ENCODE peak calls at places on chromosome 14, in ten cellular contexts. X is breast epithelium, C is stomach, Y is HCT116, T is upper lobe of left lung, W is prostate gland, R is sigmoid colon, D is H1, K is spleen, H is HepG2. M is an unnamed sample.

GRCh38 chr14:75662966-75663365 is 1.9 kb downstream of the TTLL5 start:
- DNase-seq in X (no peak), C (no peak), Y (no peak), T (no peak), W (no peak), R (no peak), D (no peak), K (no peak), H (no peak), M (no peak)

GRCh38 chr14:66842911-66843572 is 335.1 kb downstream of the GPHN start:
- DNase-seq in X (no peak), C (no peak), Y (no peak), T (no peak), W (no peak), R (no peak), D (no peak), K (no peak), H (no peak), M (no peak)

GRCh38 chr14:78253986-78254385 is 83.8 kb downstream of the NRXN3 start:
- DNase-seq in X (no peak), C (no peak), Y (no peak), T (no peak), W (no peak), R (no peak), D (no peak), K (no peak), H (no peak), M (no peak)

GRCh38 chr14:37197421-37198272 is at the start of gene MIPOL1:
- DNase-seq in X (peak), C (peak), Y (peak), T (peak), W (peak), R (peak), D (peak), K (peak), H (peak), M (peak)

GRCh38 chr14:102162488-102162887 is 22.8 kb downstream of the WDR20 start:
- DNase-seq in X (no peak), C (no peak), Y (no peak), T (no peak), W (no peak), R (no peak), D (no peak), K (no peak), H (no peak), M (no peak)

GRCh38 chr14:85764809-85765208 is 234.9 kb downstream of the FLRT2 start:
- DNase-seq in X (no peak), C (no peak), Y (no peak), T (no peak), W (no peak), R (no peak), D (no peak), K (no peak), H (no peak), M (no peak)

GRCh38 chr14:72743626-72744025 is 150.3 kb downstream of the DPF3 start:
- DNase-seq in X (no peak), C (peak), Y (no peak), T (no peak), W (no peak), R (no peak), D (no peak), K (no peak), H (no peak), M (no peak)

GRCh38 chr14:60363275-60363674 is 114.3 kb downstream of the PPM1A start:
- DNase-seq in X (no peak), C (no peak), Y (no peak), T (no peak), W (no peak), R (no peak), D (no peak), K (no peak), H (no peak), M (no peak)

GRCh38 chr14:66395300-66395699 is 90.9 kb upstream of the CCDC196 start:
- DNase-seq in X (no peak), C (no peak), Y (no peak), T (no peak), W (no peak), R (no peak), D (no peak), K (no peak), H (no peak), M (no peak)

GRCh38 chr14:92677955-92678354 is 70.5 kb downstream of the LGMN start:
- DNase-seq in X (no peak), C (no peak), Y (no peak), T (no peak), W (no peak), R (peak), D (no peak), K (no peak), H (no peak), M (no peak)

GRCh38 chr14:99996951-99997571 is 68.2 kb upstream of the EVL start:
- DNase-seq in X (no peak), C (no peak), Y (no peak), T (no peak), W (no peak), R (no peak), D (no peak), K (no peak), H (no peak), M (no peak)

GRCh38 chr14:104331871-104332605 is 193.7 kb downstream of the KIF26A start:
- DNase-seq in X (no peak), C (peak), Y (no peak), T (no peak), W (no peak), R (no peak), D (no peak), K (no peak), H (no peak), M (no peak)

GRCh38 chr14:105577339-105577861 is 51.0 kb downstream of the TMEM121 start:
- DNase-seq in X (no peak), C (no peak), Y (no peak), T (peak), W (no peak), R (peak), D (no peak), K (peak), H (no peak), M (no peak)

GRCh38 chr14:26448181-26448855 is 149.5 kb downstream of the NOVA1 start:
- DNase-seq in X (no peak), C (no peak), Y (no peak), T (peak), W (no peak), R (no peak), D (no peak), K (peak), H (no peak), M (no peak)

GRCh38 chr14:31858868-31859267 is 218.2 kb upstream of the ARHGAP5 start:
- DNase-seq in X (no peak), C (no peak), Y (no peak), T (no peak), W (no peak), R (no peak), D (no peak), K (no peak), H (peak), M (no peak)

GRCh38 chr14:68584786-68585185 is 208.1 kb downstream of the ZFP36L1 start:
- DNase-seq in X (no peak), C (no peak), Y (no peak), T (no peak), W (no peak), R (no peak), D (no peak), K (no peak), H (no peak), M (no peak)

GRCh38 chr14:54746019-54746418 is 156.6 kb downstream of the GCH1 start:
- DNase-seq in X (no peak), C (no peak), Y (no peak), T (no peak), W (no peak), R (no peak), D (no peak), K (no peak), H (no peak), M (no peak)

GRCh38 chr14:32588448-32589320 is 259.6 kb downstream of the AKAP6 start:
- DNase-seq in X (no peak), C (no peak), Y (peak), T (no peak), W (no peak), R (no peak), D (no peak), K (no peak), H (peak), M (no peak)

GRCh38 chr14:23564876-23565275 is 2.7 kb downstream of the AP1G2 start:
- DNase-seq in X (no peak), C (no peak), Y (no peak), T (no peak), W (no peak), R (peak), D (no peak), K (no peak), H (no peak), M (no peak)

GRCh38 chr14:75334191-75335051 is 55.8 kb downstream of the FOS start:
- DNase-seq in X (no peak), C (peak), Y (no peak), T (no peak), W (no peak), R (peak), D (no peak), K (peak), H (no peak), M (peak)

GRCh38 chr14:54580933-54581332 is 14.0 kb downstream of the SAMD4A start:
- DNase-seq in X (no peak), C (no peak), Y (no peak), T (no peak), W (no peak), R (no peak), D (no peak), K (no peak), H (no peak), M (no peak)

GRCh38 chr14:36667679-36668078 is 6.0 kb downstream of the PAX9 start:
- DNase-seq in X (no peak), C (no peak), Y (no peak), T (no peak), W (no peak), R (no peak), D (no peak), K (no peak), H (no peak), M (no peak)

GRCh38 chr14:75126121-75126544 is 715 bp downstream of the NEK9 start:
- DNase-seq in X (no peak), C (no peak), Y (no peak), T (no peak), W (no peak), R (no peak), D (no peak), K (no peak), H (no peak), M (no peak)

GRCh38 chr14:94918896-94919295 is 149.0 kb upstream of the GSC start:
- DNase-seq in X (no peak), C (no peak), Y (peak), T (no peak), W (no peak), R (no peak), D (peak), K (no peak), H (no peak), M (no peak)

GRCh38 chr14:57749267-57749666 is 116.6 kb downstream of the SLC35F4 start:
- DNase-seq in X (no peak), C (no peak), Y (no peak), T (no peak), W (no peak), R (no peak), D (no peak), K (no peak), H (no peak), M (no peak)

GRCh38 chr14:94412671-94413638 is 24.6 kb upstream of the SERPINA1 start:
- DNase-seq in X (no peak), C (peak), Y (no peak), T (no peak), W (no peak), R (no peak), D (no peak), K (no peak), H (peak), M (no peak)

GRCh38 chr14:100589760-100590469 is 2.7 kb upstream of the BEGAIN start:
- DNase-seq in X (no peak), C (no peak), Y (no peak), T (no peak), W (no peak), R (peak), D (no peak), K (peak), H (no peak), M (peak)

GRCh38 chr14:80475074-80475473 is 263.8 kb upstream of the DIO2 start:
- DNase-seq in X (no peak), C (no peak), Y (no peak), T (no peak), W (no peak), R (no peak), D (no peak), K (no peak), H (no peak), M (no peak)

GRCh38 chr14:73660511-73660910 is 15.7 kb downstream of the DNAL1 start:
- DNase-seq in X (no peak), C (no peak), Y (no peak), T (no peak), W (peak), R (no peak), D (no peak), K (no peak), H (no peak), M (no peak)

GRCh38 chr14:105854600-105855245 is 328.3 kb downstream of the TMEM121 start:
- DNase-seq in X (no peak), C (no peak), Y (no peak), T (peak), W (no peak), R (peak), D (no peak), K (peak), H (no peak), M (peak)

GRCh38 chr14:45177081-45177480 is 41.4 kb downstream of the FANCM start:
- DNase-seq in X (no peak), C (no peak), Y (no peak), T (no peak), W (no peak), R (no peak), D (no peak), K (no peak), H (no peak), M (no peak)

GRCh38 chr14:105492051-105492965 is 1.3 kb downstream of the TEDC1 start:
- DNase-seq in X (peak), C (no peak), Y (no peak), T (peak), W (no peak), R (peak), D (no peak), K (peak), H (no peak), M (peak)

GRCh38 chr14:90553921-90554336 is 157.1 kb downstream of the CALM1 start:
- DNase-seq in X (no peak), C (no peak), Y (no peak), T (no peak), W (no peak), R (peak), D (no peak), K (no peak), H (no peak), M (no peak)

GRCh38 chr14:88421286-88421685 is 35.8 kb downstream of the SPATA7 start:
- DNase-seq in X (no peak), C (no peak), Y (no peak), T (no peak), W (no peak), R (no peak), D (no peak), K (no peak), H (no peak), M (no peak)

GRCh38 chr14:104889374-104889755 is 24.3 kb downstream of the CEP170B start:
- DNase-seq in X (no peak), C (no peak), Y (no peak), T (peak), W (no peak), R (peak), D (no peak), K (no peak), H (no peak), M (no peak)

GRCh38 chr14:53501361-53502320 is 348.5 kb upstream of the DDHD1 start:
- DNase-seq in X (no peak), C (no peak), Y (no peak), T (no peak), W (peak), R (no peak), D (no peak), K (no peak), H (no peak), M (no peak)

GRCh38 chr14:20489093-20489994 is 16.0 kb upstream of the RNASE10 start:
- DNase-seq in X (no peak), C (no peak), Y (no peak), T (no peak), W (no peak), R (no peak), D (no peak), K (no peak), H (peak), M (no peak)

DNA sequence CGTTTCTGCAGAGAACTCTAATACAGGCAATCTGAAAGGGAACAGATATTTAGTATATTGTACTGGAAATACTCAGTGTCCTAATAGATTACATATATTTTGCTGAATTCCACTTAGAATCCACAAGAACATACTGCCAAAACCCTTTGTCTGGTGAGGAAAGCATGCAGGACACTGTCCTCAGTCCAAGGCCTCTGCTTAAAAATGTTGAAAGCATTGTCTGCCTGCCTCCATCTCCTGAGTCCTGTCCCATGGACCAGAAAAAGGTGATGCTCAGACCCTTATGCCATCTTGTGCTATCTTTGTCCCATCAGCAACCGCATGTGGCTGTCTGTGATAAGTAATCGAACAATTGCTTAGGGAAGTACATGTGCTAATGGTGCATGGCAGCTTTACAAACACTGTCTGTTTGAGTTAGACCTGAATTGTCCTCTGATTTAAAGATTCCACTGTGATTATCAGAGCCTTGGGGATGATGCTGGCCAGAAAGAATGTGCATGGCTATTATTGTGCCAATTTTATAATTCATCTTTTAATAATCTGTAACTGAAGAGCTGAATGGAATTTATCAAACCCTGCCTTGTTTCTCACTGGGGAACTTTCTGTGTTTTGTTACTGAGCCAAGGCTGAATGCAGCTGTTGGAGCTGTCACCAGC is 177.4 kb downstream of the DACT1 start:
- DNase-seq in X (no peak), C (no peak), Y (no peak), T (no peak), W (no peak), R (no peak), D (no peak), K (no peak), H (no peak), M (no peak)
- TF ChIP-seq POLR2AphosphoS5 in X (no peak), C (no peak), Y (no peak), T (no peak), W (no peak), R (no peak), D (no peak), K (no peak), H (no peak), M (no peak)

DNA sequence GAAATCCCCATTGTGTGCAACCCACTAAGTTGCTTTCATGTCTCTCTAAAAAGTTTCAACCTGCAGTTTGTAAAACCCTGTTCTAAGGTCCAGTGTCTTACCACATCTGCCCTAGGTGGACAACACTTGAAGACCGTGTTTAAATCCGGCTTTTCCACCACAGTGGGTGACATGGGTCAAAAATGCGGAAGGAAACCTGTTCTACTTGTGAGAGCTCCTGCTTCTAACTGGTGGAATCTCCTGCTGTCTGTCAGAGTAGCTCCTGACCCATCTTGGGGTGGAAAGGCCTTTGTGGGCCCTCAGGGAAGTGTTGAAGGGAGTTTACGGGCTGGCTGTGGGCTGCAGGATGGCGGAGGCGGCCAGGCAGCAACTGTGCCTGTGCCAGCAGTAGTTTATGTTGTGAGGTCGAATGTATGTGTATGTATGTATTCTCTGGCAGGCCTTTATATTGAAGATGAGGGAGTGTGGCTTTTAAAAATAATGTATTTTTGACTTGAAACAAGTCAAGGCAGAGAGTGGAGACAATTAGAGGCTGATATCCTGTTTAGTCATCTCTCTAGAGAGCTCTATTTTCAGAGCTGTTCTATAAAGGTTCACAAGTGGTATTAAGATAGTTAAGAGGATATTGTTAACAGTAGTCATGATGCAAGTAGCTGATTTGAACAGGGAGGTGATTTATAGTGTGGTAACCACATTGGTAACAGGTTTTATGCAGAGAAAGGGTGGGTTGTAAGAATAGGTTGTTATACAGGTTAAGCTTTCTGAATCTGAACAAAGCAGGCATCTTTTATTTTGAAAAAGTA is 67.0 kb downstream of the PRKCH start:
- DNase-seq in X (peak), C (no peak), Y (peak), T (peak), W (no peak), R (no peak), D (no peak), K (no peak), H (no peak), M (no peak)
- TF ChIP-seq POLR2A in X (no peak), C (no peak), Y (no peak), T (no peak), W (no peak), R (no peak), D (no peak), K (no peak), H (no peak), M (no peak)

DNA sequence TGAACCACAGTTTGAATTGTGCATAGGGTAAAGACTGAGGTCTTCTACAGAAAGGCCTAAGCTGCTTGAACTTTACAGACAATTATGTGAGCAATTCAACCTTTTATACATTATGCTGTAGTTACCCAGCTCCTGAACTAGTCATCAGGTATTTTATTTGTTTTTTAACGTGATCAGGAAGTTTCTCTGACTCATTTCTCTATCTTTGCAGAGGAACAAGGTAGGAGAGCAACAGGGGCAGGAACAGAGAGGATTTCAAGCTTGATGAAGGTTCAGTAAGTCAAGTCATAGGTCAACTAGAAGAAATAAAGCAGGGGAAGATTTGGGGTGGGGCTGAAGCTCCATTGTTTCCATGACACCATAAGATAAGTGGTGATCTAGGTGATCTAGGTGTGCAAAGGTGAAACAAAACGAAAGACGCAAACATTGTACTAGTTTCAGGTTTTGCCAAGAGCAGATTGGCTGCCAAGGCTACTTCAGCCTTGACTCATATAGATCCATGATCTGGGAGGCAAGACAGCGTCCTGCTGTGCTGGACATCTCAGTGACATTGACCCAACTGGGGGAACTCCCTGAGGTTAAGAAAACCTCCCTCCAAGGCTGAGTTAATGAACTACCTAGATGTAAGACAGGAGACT is 198.1 kb downstream of the DAD1 start:
- DNase-seq in X (no peak), C (peak), Y (no peak), T (no peak), W (no peak), R (no peak), D (no peak), K (no peak), H (peak), M (no peak)
- H3K27ac ChIP-seq in X (no peak), C (peak), Y (no peak), T (no peak), W (no peak), R (no peak), D (no peak), K (no peak), H (no peak), M (no peak)

DNA sequence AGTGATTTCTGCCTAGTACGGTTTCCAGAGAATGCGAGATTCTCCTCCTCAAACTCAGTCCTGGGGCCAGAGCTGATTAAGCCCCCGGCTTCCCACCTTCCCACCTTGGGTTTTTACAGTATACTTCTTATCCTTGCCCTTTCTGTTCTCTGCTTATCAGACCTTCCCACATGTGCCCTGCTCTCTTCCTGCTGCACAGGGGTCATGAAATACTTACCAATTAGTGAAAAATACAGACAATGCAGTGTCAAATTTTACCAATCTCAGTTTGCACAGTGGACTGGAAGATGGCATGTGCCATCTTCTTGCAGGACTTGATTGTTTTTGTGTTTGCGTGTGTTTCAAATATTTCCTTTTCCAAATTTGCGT is 14.7 kb downstream of the SUSD6 start:
- DNase-seq in X (no peak), C (no peak), Y (no peak), T (no peak), W (no peak), R (no peak), D (no peak), K (no peak), H (no peak), M (no peak)
- TF ChIP-seq POLR2AphosphoS5 in X (no peak), C (no peak), Y (no peak), T (no peak), W (no peak), R (no peak), D (no peak), K (no peak), H (no peak), M (no peak)